ENCODE peak calls at places on chromosomes 2 and 18, in eight cellular contexts. E, W, M, O, L, J, Y and B are unnamed samples.
A peak's percentile ranks its signal among the peaks of the same experiment; 100 is the strongest.

GRCh38 chr18:13800505-13801259 is 23.3 kb upstream of the MC5R start:
- DNase-seq in J (peak; percentile 67), W (peak; percentile 63), O (no peak), E (peak; percentile 57), Y (peak; percentile 83), M (peak; percentile 69), L (peak; percentile 66), B (peak; percentile 58)

GRCh38 chr2:120435671-120436459 is 89.9 kb downstream of the INHBB start:
- DNase-seq in L (no peak), J (no peak), M (no peak), W (no peak), Y (no peak), E (no peak), O (no peak), B (no peak)

GRCh38 chr18:12645751-12646203 is 12.1 kb downstream of the SPIRE1 start:
- DNase-seq in Y (no peak), E (no peak), L (no peak), W (no peak), M (peak; percentile 62), J (no peak), O (no peak), B (no peak)

GRCh38 chr2:240512666-240513535 is 44.9 kb downstream of the ANKMY1 start:
- DNase-seq in E (no peak), M (no peak), L (peak; percentile 54), O (no peak), Y (no peak), J (no peak), W (no peak), B (no peak)

GRCh38 chr2:103285354-103285753 is 523.5 kb downstream of the TMEM182 start:
- DNase-seq in L (no peak), E (no peak), M (no peak), J (no peak), W (no peak), Y (no peak), O (no peak), B (no peak)

GRCh38 chr2:26991717-26992116 is 21.3 kb downstream of the MAPRE3 start:
- DNase-seq in O (no peak), Y (no peak), W (no peak), L (no peak), E (no peak), J (no peak), M (no peak), B (no peak)

GRCh38 chr2:240914645-240915525 is 8.7 kb downstream of the CROCC2 start:
- DNase-seq in W (no peak), Y (no peak), O (no peak), E (no peak), M (peak; percentile 41), J (no peak), L (no peak), B (no peak)

GRCh38 chr18:48952287-48953095 is 1.7 kb upstream of the SMAD7 start:
- DNase-seq in M (peak; percentile 90), O (peak; percentile 37), L (peak; percentile 85), Y (peak; percentile 73), W (peak; percentile 53), E (no peak), J (peak; percentile 63), B (no peak)

GRCh38 chr2:210562136-210563080 is 6.0 kb downstream of the CPS1 start:
- DNase-seq in L (no peak), Y (no peak), O (no peak), J (no peak), W (no peak), M (no peak), E (no peak), B (no peak)

GRCh38 chr2:238462782-238463396 is 36.2 kb downstream of the ASB1 start:
- DNase-seq in E (peak; percentile 45), Y (peak; percentile 79), O (no peak), L (no peak), W (no peak), J (peak; percentile 72), M (no peak), B (peak; percentile 64)

GRCh38 chr2:102436284-102436683 is 13.3 kb downstream of the IL18RAP start:
- DNase-seq in Y (no peak), M (no peak), E (no peak), O (no peak), J (no peak), W (peak; percentile 30), L (no peak), B (no peak)

GRCh38 chr18:80109676-80110078 is 615 bp downstream of the ADNP2 start:
- DNase-seq in L (peak; percentile 72), Y (peak; percentile 6), J (no peak), E (peak; percentile 37), M (peak; percentile 61), O (no peak), W (no peak), B (peak; percentile 16)

GRCh38 chr2:135819211-135819610 is 17.8 kb downstream of the LCT start:
- DNase-seq in L (no peak), W (peak; percentile 64), Y (peak; percentile 36), O (no peak), M (no peak), E (peak; percentile 34), J (no peak), B (peak; percentile 18)

GRCh38 chr2:30710016-30710415 is 97.2 kb downstream of the CAPN13 start:
- DNase-seq in O (no peak), E (no peak), L (no peak), M (no peak), J (no peak), W (no peak), Y (no peak), B (no peak)

GRCh38 chr2:38909872-38910271 is 20.2 kb downstream of the ARHGEF33 start:
- DNase-seq in W (no peak), O (no peak), E (no peak), Y (no peak), J (no peak), M (no peak), L (no peak), B (no peak)

GRCh38 chr2:121210691-121211090 is 74.3 kb downstream of the TFCP2L1 start:
- DNase-seq in O (no peak), L (no peak), W (no peak), J (no peak), M (peak; percentile 71), E (no peak), Y (peak; percentile 31), B (peak; percentile 29)

GRCh38 chr2:190849774-190850173 is 30.8 kb upstream of the GLS start:
- DNase-seq in M (no peak), W (no peak), J (no peak), O (no peak), Y (no peak), L (no peak), E (no peak), B (peak; percentile 26)

GRCh38 chr2:221780281-221780688 is 208.2 kb upstream of the EPHA4 start:
- DNase-seq in L (no peak), E (no peak), M (no peak), J (no peak), W (no peak), Y (no peak), O (no peak), B (peak; percentile 14)

GRCh38 chr2:42770288-42771131 is 6.6 kb upstream of the OXER1 start:
- DNase-seq in W (no peak), E (peak; percentile 72), M (no peak), Y (peak; percentile 59), L (no peak), O (no peak), J (peak; percentile 66), B (peak; percentile 81)

GRCh38 chr2:222264791-222265320 is 33.9 kb downstream of the PAX3 start:
- DNase-seq in M (no peak), Y (no peak), J (no peak), O (no peak), L (no peak), W (no peak), E (no peak), B (no peak)

GRCh38 chr18:33716061-33716683 is 138.2 kb downstream of the ASXL3 start:
- DNase-seq in J (no peak), M (no peak), O (no peak), L (no peak), E (no peak), Y (no peak), W (no peak), B (no peak)

GRCh38 chr2:240956935-240957655 is 41.3 kb upstream of the SNED1 start:
- DNase-seq in W (no peak), L (peak; percentile 55), O (no peak), M (peak; percentile 42), Y (no peak), J (no peak), E (no peak), B (no peak)

GRCh38 chr2:84065857-84066256 is 393.2 kb downstream of the SUCLG1 start:
- DNase-seq in O (no peak), W (no peak), J (no peak), L (no peak), E (no peak), Y (no peak), M (no peak), B (no peak)

GRCh38 chr2:25279091-25279651 is 62.6 kb downstream of the DNMT3A start:
- DNase-seq in L (peak; percentile 83), M (peak; percentile 82), J (no peak), O (no peak), W (no peak), E (peak; percentile 50), Y (no peak), B (no peak)

GRCh38 chr2:48278590-48278989 is 251.4 kb upstream of the STON1 start:
- DNase-seq in E (no peak), W (no peak), J (no peak), Y (no peak), O (no peak), M (no peak), L (no peak), B (no peak)